ENCODE peak calls at places on chromosome 11, in nine cellular contexts. J, Q, D, H, L, E, T, X and F are unnamed samples.

GRCh38 chr11:36363361-36364272 is 67.5 kb downstream of the PRR5L start:
- DNase-seq in L (no peak), E (no peak), J (no peak), Q (no peak), X (no peak), H (no peak), T (no peak), D (no peak), F (no peak)

GRCh38 chr11:21465203-21465602 is 727.7 kb upstream of the ANO5 start:
- DNase-seq in L (no peak), D (no peak), X (no peak), Q (no peak), J (no peak), T (no peak), H (no peak), E (no peak), F (no peak)

GRCh38 chr11:1049071-1049405 is 12.5 kb upstream of the MUC6 start:
- DNase-seq in Q (no peak), T (peak; percentile 39), H (no peak), X (no peak), L (no peak), E (no peak), D (no peak), J (no peak), F (no peak)

GRCh38 chr11:125720781-125721180 is 25.3 kb upstream of the PATE1 start:
- DNase-seq in E (no peak), D (no peak), T (no peak), H (no peak), X (no peak), J (no peak), L (no peak), Q (no peak), F (no peak)

GRCh38 chr11:121559812-121560211 is 107.0 kb upstream of the SORL1-AS1 start:
- DNase-seq in E (no peak), X (no peak), L (no peak), J (no peak), D (no peak), T (no peak), H (no peak), Q (no peak), F (no peak)

GRCh38 chr11:11422291-11423128 is 69.5 kb upstream of the CSNK2A3 start:
- DNase-seq in D (no peak), T (no peak), L (no peak), X (no peak), E (no peak), H (no peak), J (no peak), Q (no peak), F (no peak)

GRCh38 chr11:117898059-117898458 is 21.6 kb upstream of the FXYD6 start:
- DNase-seq in H (no peak), J (no peak), X (no peak), T (no peak), E (no peak), D (no peak), Q (no peak), L (no peak), F (no peak)

GRCh38 chr11:79940976-79941735 is 500.3 kb upstream of the TENM4 start:
- DNase-seq in D (no peak), Q (no peak), L (no peak), J (no peak), X (no peak), T (no peak), E (no peak), H (no peak), F (no peak)

GRCh38 chr11:108253176-108253575 is 30.3 kb downstream of the ATM start:
- DNase-seq in D (no peak), T (no peak), L (no peak), X (no peak), E (no peak), H (no peak), Q (peak; percentile 16), J (no peak), F (no peak)

GRCh38 chr11:124898711-124899110 is 1.0 kb upstream of the ROBO4 start:
- DNase-seq in X (no peak), H (no peak), E (no peak), J (peak; percentile 44), Q (peak; percentile 94), T (no peak), L (peak; percentile 84), D (peak; percentile 36), F (no peak)

GRCh38 chr11:116563028-116563712 is 209.6 kb downstream of the BUD13 start:
- DNase-seq in E (no peak), T (no peak), H (no peak), D (peak; percentile 22), J (no peak), L (no peak), Q (peak; percentile 6), X (no peak), F (no peak)

GRCh38 chr11:92782806-92783205 is 186.6 kb upstream of the MTNR1B start:
- DNase-seq in L (no peak), H (no peak), E (no peak), D (no peak), J (peak; percentile 24), Q (no peak), T (no peak), X (no peak), F (no peak)

GRCh38 chr11:59173080-59173963 is 1.4 kb downstream of the DTX4 start:
- DNase-seq in X (peak; percentile 79), E (no peak), J (no peak), D (peak; percentile 37), H (no peak), T (peak; percentile 70), Q (peak; percentile 48), L (peak; percentile 86), F (no peak)

GRCh38 chr11:129190087-129190486 is 2.0 kb downstream of the ARHGAP32 start:
- DNase-seq in T (no peak), L (no peak), X (no peak), H (no peak), J (no peak), E (no peak), D (no peak), Q (no peak), F (no peak)

GRCh38 chr11:57940044-57940781 is 83.5 kb upstream of the OR9Q1 start:
- DNase-seq in E (no peak), X (no peak), J (no peak), H (no peak), Q (no peak), L (no peak), T (no peak), D (no peak), F (no peak)

GRCh38 chr11:10413268-10413667 is 41.8 kb upstream of the AMPD3 start:
- DNase-seq in E (peak; percentile 56), T (no peak), J (no peak), L (peak; percentile 81), D (peak; percentile 34), Q (no peak), X (no peak), H (peak; percentile 43), F (peak; percentile 4)

GRCh38 chr11:92894197-92894596 is 75.3 kb upstream of the MTNR1B start:
- DNase-seq in X (no peak), D (no peak), L (no peak), Q (no peak), E (no peak), T (no peak), H (no peak), J (no peak), F (no peak)

GRCh38 chr11:70503201-70503877 is 105.0 kb downstream of the CTTN start:
- DNase-seq in Q (no peak), X (peak; percentile 38), H (no peak), D (no peak), J (no peak), T (peak; percentile 35), L (peak; percentile 50), E (no peak), F (no peak)

GRCh38 chr11:108679045-108679444 is 14.2 kb downstream of the DDX10 start:
- DNase-seq in L (no peak), Q (no peak), E (no peak), T (no peak), J (no peak), D (no peak), X (no peak), H (no peak), F (no peak)

GRCh38 chr11:128157423-128158298 is 429.7 kb downstream of the ETS1 start:
- DNase-seq in X (no peak), E (peak; percentile 77), Q (peak; percentile 89), L (no peak), H (peak; percentile 66), D (no peak), J (no peak), T (no peak), F (peak; percentile 72)
- H3K4me3 ChIP-seq in X (peak overlapping the region; percentile 26), E (peak overlapping the region; percentile 27), Q (peak overlapping the region; percentile 34), L (no peak overlapping the region), H (no peak overlapping the region), D (no peak overlapping the region), J (peak overlapping the region; percentile 4), T (peak overlapping the region; percentile 25), F (peak overlapping the region; percentile 91)

GRCh38 chr11:43922974-43923326 is 19.5 kb upstream of the C11orf96 start:
- DNase-seq in T (no peak), H (no peak), L (no peak), D (no peak), X (no peak), Q (no peak), E (no peak), J (no peak), F (no peak)
- H3K4me3 ChIP-seq in T (no peak overlapping the region), H (no peak overlapping the region), L (no peak overlapping the region), D (no peak overlapping the region), X (no peak overlapping the region), Q (no peak overlapping the region), E (no peak overlapping the region), J (no peak overlapping the region), F (no peak overlapping the region)

GRCh38 chr11:61307354-61307753 is 12.2 kb upstream of the VWCE start:
- DNase-seq in J (no peak), T (no peak), L (no peak), D (no peak), H (no peak), E (no peak), Q (no peak), X (no peak), F (no peak)
- H3K4me3 ChIP-seq in J (no peak overlapping the region), T (no peak overlapping the region), L (no peak overlapping the region), D (no peak overlapping the region), H (no peak overlapping the region), E (no peak overlapping the region), Q (no peak overlapping the region), X (no peak overlapping the region), F (no peak overlapping the region)

GRCh38 chr11:72629266-72629665 is 45.0 kb downstream of the PDE2A start:
- DNase-seq in T (peak; percentile 78), X (no peak), H (no peak), Q (no peak), E (no peak), L (no peak), D (peak; percentile 82), J (no peak), F (no peak)

GRCh38 chr11:72631806-72632731 is 42.2 kb downstream of the PDE2A start:
- DNase-seq in D (peak; percentile 68), Q (peak; percentile 30), X (no peak), T (peak; percentile 84), L (peak; percentile 86), E (no peak), H (no peak), J (no peak), F (no peak)

GRCh38 chr11:72633068-72633467 is 41.2 kb downstream of the PDE2A start:
- DNase-seq in D (no peak), T (no peak), Q (no peak), J (no peak), H (no peak), L (no peak), E (no peak), X (no peak), F (no peak)

GRCh38 chr11:72627594-72628281 is 46.5 kb downstream of the PDE2A start:
- DNase-seq in H (no peak), T (peak; percentile 65), Q (no peak), X (no peak), J (no peak), D (peak; percentile 61), L (no peak), E (no peak), F (no peak)

GRCh38 chr11:72630104-72630852 is 43.9 kb downstream of the PDE2A start:
- DNase-seq in D (no peak), T (no peak), J (no peak), H (no peak), L (no peak), Q (no peak), E (no peak), X (no peak), F (no peak)
- H3K4me3 ChIP-seq in D (no peak overlapping the region), T (no peak overlapping the region), J (no peak overlapping the region), H (no peak overlapping the region), L (no peak overlapping the region), Q (no peak overlapping the region), E (no peak overlapping the region), X (no peak overlapping the region), F (no peak overlapping the region)